ENCODE peak calls at places on chromosomes 13 and 19, in four cellular contexts. L, N, F and R are unnamed samples.

GRCh38 chr13:95535243-95535642 is 17.3 kb upstream of the CLDN10 start:
- DNase-seq in F (no peak), N (no peak), L (peak; percentile 73), R (peak; percentile 26)

GRCh38 chr19:56837492-56837891 is 3.0 kb downstream of the PEG3 start:
- DNase-seq in N (no peak), F (no peak), L (no peak), R (no peak)

GRCh38 chr19:5046339-5047039 is 77.6 kb downstream of the KDM4B start:
- DNase-seq in N (no peak), F (no peak), L (peak; percentile 40), R (peak; percentile 84)

GRCh38 chr13:43464578-43465264 is 322.1 kb downstream of the ENOX1 start:
- DNase-seq in L (no peak), F (no peak), N (no peak), R (no peak)

GRCh38 chr13:112113851-112114250 is 46.9 kb downstream of the SOX1 start:
- DNase-seq in F (no peak), L (no peak), N (no peak), R (no peak)

GRCh38 chr19:15124572-15125231 is 17.5 kb downstream of the SYDE1 start:
- DNase-seq in F (no peak), N (no peak), L (no peak), R (peak; percentile 42)

GRCh38 chr13:45718063-45718462 is 15.9 kb downstream of the CBY2 start:
- DNase-seq in N (no peak), F (peak; percentile 41), L (peak; percentile 14), R (no peak)

GRCh38 chr13:75704194-75704941 is 68.2 kb downstream of the LMO7 start:
- DNase-seq in F (no peak), L (peak; percentile 85), N (no peak), R (peak; percentile 38)

GRCh38 chr13:59774511-59774911 is 389.2 kb downstream of the DIAPH3 start:
- DNase-seq in L (peak; percentile 77), N (peak; percentile 17), F (no peak), R (peak; percentile 70)

GRCh38 chr13:66994097-66994496 is 236.0 kb downstream of the PCDH9 start:
- DNase-seq in F (peak; percentile 85), L (peak; percentile 52), N (peak; percentile 65), R (peak; percentile 76)

GRCh38 chr19:30228726-30229523 is 143.3 kb upstream of the ZNF536 start:
- DNase-seq in N (no peak), F (no peak), L (peak; percentile 6), R (no peak)

GRCh38 chr13:92842145-92842544 is 384.5 kb upstream of the GPC6 start:
- DNase-seq in F (no peak), L (peak; percentile 88), N (no peak), R (peak; percentile 70)

GRCh38 chr13:74040200-74040599 is 94.0 kb downstream of the KLF12 start:
- DNase-seq in L (peak; percentile 31), N (peak; percentile 48), F (peak; percentile 88), R (peak; percentile 52)

GRCh38 chr13:29934531-29935308 is 84.3 kb upstream of the UBL3 start:
- DNase-seq in L (no peak), F (no peak), N (no peak), R (no peak)

GRCh38 chr13:105914637-105915036 is 620.8 kb downstream of the EFNB2 start:
- DNase-seq in N (no peak), F (no peak), L (peak; percentile 95), R (peak; percentile 96)

GRCh38 chr19:46229442-46229841 is at the start of gene IGFL1:
- DNase-seq in N (no peak), F (no peak), L (no peak), R (no peak)

GRCh38 chr13:47420012-47420411 is 523.2 kb upstream of the HTR2A start:
- DNase-seq in L (peak; percentile 14), F (no peak), N (no peak), R (peak; percentile 19)

GRCh38 chr13:29402168-29402621 is 193.3 kb downstream of the SLC7A1 start:
- DNase-seq in L (peak; percentile 44), N (no peak), F (no peak), R (peak; percentile 47)

GRCh38 chr13:84951128-84951527 is 848.1 kb downstream of the SLITRK6 start:
- DNase-seq in F (no peak), L (no peak), N (no peak), R (no peak)

GRCh38 chr13:32059511-32059984 is 28.0 kb downstream of the FRY start:
- DNase-seq in N (no peak), F (no peak), L (no peak), R (no peak)

GRCh38 chr19:2239173-2239572 is 2.5 kb downstream of the SF3A2 start:
- DNase-seq in N (no peak), F (no peak), L (no peak), R (no peak)

GRCh38 chr19:53982056-53982455 is 9.4 kb upstream of the CACNG6 start:
- DNase-seq in N (no peak), L (no peak), F (peak; percentile 60), R (no peak)

GRCh38 chr19:7923295-7924191 is 2.4 kb downstream of the CTXN1 start:
- DNase-seq in L (no peak), N (no peak), F (no peak), R (no peak)

GRCh38 chr19:7926021-7926726 is at the start of gene CTXN1:
- DNase-seq in N (peak; percentile 72), F (peak; percentile 71), L (no peak), R (peak; percentile 75)

GRCh38 chr19:7925171-7925837 is 631 bp downstream of the CTXN1 start:
- DNase-seq in L (peak; percentile 73), F (peak; percentile 94), N (peak; percentile 94), R (peak; percentile 75)

GRCh38 chr19:7924241-7924640 is 1.7 kb downstream of the CTXN1 start:
- DNase-seq in F (no peak), L (no peak), N (no peak), R (no peak)

DNA sequence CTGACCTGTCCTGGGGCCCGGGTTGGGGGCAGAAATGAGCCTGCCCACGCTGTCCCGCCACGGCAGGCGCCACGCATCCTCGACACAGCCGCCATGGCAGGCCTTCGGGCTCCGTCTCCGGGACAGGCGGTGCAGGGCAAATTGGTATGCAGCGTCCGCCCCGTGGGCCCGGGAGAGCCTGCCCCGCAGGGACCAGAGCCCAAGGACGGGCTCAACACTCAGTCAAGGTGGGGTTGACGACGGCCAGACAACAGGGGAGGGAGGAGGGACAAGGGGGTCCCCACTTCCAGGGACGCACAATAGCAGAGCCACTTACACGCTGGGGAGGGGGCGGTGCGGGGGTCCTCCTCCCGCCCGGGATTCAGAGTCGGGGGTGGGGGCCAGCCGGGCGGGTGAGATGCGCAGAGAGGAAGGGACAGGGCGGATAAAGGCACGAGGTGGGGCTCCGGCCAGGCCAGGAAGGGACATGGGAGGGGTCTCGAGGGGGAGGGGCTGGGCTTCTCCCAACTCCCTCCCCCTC is 1.2 kb downstream of the CTXN1 start:
- DNase-seq in N (no peak), L (no peak), F (no peak), R (no peak)
- H3K18ac ChIP-seq in N (peak overlapping the region; percentile 91), L (no peak overlapping the region), F (no peak overlapping the region), R (no peak overlapping the region)

GRCh38 chr13:97001641-97002040 is 7.4 kb upstream of the OXGR1 start:
- DNase-seq in F (no peak), L (no peak), N (no peak), R (no peak)
- H3K18ac ChIP-seq in F (no peak overlapping the region), L (no peak overlapping the region), N (no peak overlapping the region), R (no peak overlapping the region)

GRCh38 chr19:37218592-37218935 is 550 bp downstream of the ZNF383 start:
- DNase-seq in L (peak; percentile 39), F (no peak), N (no peak), R (peak; percentile 82)
- H3K18ac ChIP-seq in L (peak overlapping the region; percentile 3), F (no peak overlapping the region), N (peak overlapping the region; percentile 78), R (peak overlapping the region; percentile 86)

DNA sequence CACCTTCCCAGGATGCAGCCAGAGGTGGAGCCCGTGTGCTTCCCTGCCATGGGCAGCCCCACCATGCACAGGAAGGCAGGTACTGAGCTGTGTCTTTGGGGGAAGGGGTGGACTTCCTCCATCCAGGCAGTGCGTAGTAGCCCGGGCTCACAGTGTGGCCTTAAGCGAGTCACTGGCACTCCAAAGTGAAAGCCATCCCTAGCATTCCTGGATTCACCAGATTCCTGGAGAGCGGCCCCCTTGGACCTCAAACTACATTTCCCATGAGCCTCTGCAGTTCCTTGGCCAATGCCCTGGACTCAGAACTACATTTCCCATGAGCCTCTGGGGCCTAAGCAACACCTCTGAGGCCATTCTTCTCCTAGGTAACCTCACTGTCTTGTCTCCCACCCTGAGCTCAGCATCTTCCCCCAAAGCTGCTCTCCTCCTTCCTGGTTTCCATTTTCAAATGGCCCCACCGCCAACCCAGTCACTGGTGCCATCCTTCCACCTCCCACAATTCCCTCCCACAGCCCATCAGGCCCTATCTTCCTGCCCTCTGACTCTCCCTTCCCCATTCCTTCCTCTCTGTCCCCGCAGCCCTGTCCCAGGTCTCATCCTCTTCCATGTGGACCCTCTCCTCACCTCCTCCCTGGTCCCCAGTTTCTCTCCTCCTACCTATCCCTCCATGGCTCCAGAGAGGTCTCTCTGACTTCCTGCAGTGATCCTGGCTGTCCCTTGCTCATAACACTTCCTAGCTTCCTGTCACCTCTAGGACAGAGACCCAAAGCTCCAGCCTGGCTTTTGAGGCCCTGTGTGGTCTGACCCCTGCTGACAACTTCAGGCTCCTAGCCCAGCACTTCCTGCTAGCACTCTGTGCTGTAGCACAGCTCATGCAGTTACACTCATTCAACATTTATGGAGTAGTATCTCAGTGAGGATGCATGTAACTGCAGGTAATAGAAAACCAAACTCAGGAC is at the start of gene C19orf81:
- DNase-seq in F (peak; percentile 90), L (peak; percentile 6), N (peak; percentile 70), R (no peak)
- H3K18ac ChIP-seq in F (no peak within 1 kb of the TSS), L (no peak within 1 kb of the TSS), N (peak within 1 kb of the TSS; percentile 84), R (no peak within 1 kb of the TSS)

GRCh38 chr19:42269518-42270345 is 680 bp downstream of the CIC start:
- DNase-seq in F (no peak), L (no peak), N (no peak), R (no peak)
- H3K18ac ChIP-seq in F (no peak overlapping the region), L (peak overlapping the region; percentile 45), N (peak overlapping the region; percentile 48), R (peak overlapping the region; percentile 87)